ENCODE peak calls at places on chromosome 19, in eight cellular contexts. S, Y, C, M, V, W, N and X are unnamed samples.

GRCh38 chr19:19463348-19464117 is 51.8 kb downstream of the TSSK6 start:
- DNase-seq in N (peak; percentile 81), M (no peak), W (no peak), V (no peak), Y (no peak), C (no peak), S (peak; percentile 54), X (peak; percentile 34)

GRCh38 chr19:46546194-46546896 is 50.7 kb upstream of the PNMA8B start:
- DNase-seq in W (no peak), Y (peak; percentile 68), C (peak; percentile 86), M (no peak), N (no peak), S (peak; percentile 14), V (no peak), X (peak; percentile 64)

GRCh38 chr19:54481326-54481930 is 8.3 kb upstream of the CDC42EP5 start:
- DNase-seq in N (peak; percentile 37), S (no peak), W (peak; percentile 74), Y (no peak), V (no peak), C (peak; percentile 90), M (no peak), X (peak; percentile 64)

GRCh38 chr19:14555918-14556661 is 15.8 kb downstream of the NDUFB7 start:
- DNase-seq in Y (no peak), S (peak; percentile 65), N (no peak), W (no peak), M (no peak), C (no peak), V (no peak), X (no peak)

GRCh38 chr19:46133101-46133627 is 8.7 kb upstream of the IGFL3 start:
- DNase-seq in W (peak; percentile 38), Y (peak; percentile 51), V (peak; percentile 96), N (peak; percentile 37), S (peak; percentile 83), M (no peak), C (peak; percentile 89), X (peak; percentile 81)

GRCh38 chr19:18208098-18208951 is 4.5 kb upstream of the RAB3A start:
- DNase-seq in Y (no peak), W (no peak), M (no peak), N (peak; percentile 70), S (peak; percentile 74), V (peak; percentile 61), C (peak; percentile 87), X (no peak)

GRCh38 chr19:36043952-36044351 is 10.1 kb downstream of the THAP8 start:
- DNase-seq in W (no peak), V (no peak), C (no peak), M (no peak), S (no peak), N (no peak), Y (no peak), X (no peak)

GRCh38 chr19:35291259-35291658 is 702 bp upstream of the MAG start:
- DNase-seq in N (no peak), V (no peak), W (no peak), M (no peak), C (no peak), S (no peak), Y (no peak), X (no peak)

GRCh38 chr19:53076984-53077383 is 26.2 kb downstream of the ZNF160 start:
- DNase-seq in S (no peak), W (peak; percentile 66), V (no peak), C (peak; percentile 95), M (no peak), Y (no peak), N (peak; percentile 33), X (peak; percentile 94)

GRCh38 chr19:45322744-45323281 is at the start of gene CKM:
- DNase-seq in V (no peak), C (no peak), Y (no peak), W (no peak), S (no peak), N (no peak), M (no peak), X (no peak)

GRCh38 chr19:45476349-45476717 is 8.5 kb downstream of the FOSB start:
- DNase-seq in Y (no peak), N (no peak), S (peak; percentile 43), V (no peak), C (no peak), M (no peak), W (no peak), X (no peak)

GRCh38 chr19:46731007-46731501 is 14.1 kb upstream of the PRKD2 start:
- DNase-seq in S (peak; percentile 92), V (peak; percentile 66), C (no peak), M (no peak), N (peak; percentile 90), W (no peak), Y (no peak), X (peak; percentile 77)

GRCh38 chr19:47729468-47729798 is 15.9 kb upstream of the NOP53 start:
- DNase-seq in M (no peak), Y (peak; percentile 91), N (peak; percentile 82), S (peak; percentile 88), C (peak; percentile 85), V (no peak), W (no peak), X (peak; percentile 90)

GRCh38 chr19:986083-986482 is 1.9 kb downstream of the WDR18 start:
- DNase-seq in Y (no peak), N (no peak), S (no peak), V (no peak), W (no peak), C (no peak), M (no peak), X (no peak)

GRCh38 chr19:50493171-50493570 is 16.5 kb upstream of the GARIN5A start:
- DNase-seq in W (no peak), M (no peak), S (no peak), V (no peak), Y (no peak), C (no peak), N (no peak), X (no peak)

GRCh38 chr19:51607920-51608562 is 22.2 kb downstream of the SIGLEC5 start:
- DNase-seq in N (peak; percentile 81), S (peak; percentile 62), C (peak; percentile 97), W (peak; percentile 93), M (peak; percentile 16), Y (peak; percentile 32), V (no peak), X (peak; percentile 90)

GRCh38 chr19:10421981-10422461 is 1.7 kb downstream of the PDE4A start:
- DNase-seq in S (no peak), W (no peak), N (no peak), C (no peak), M (no peak), Y (no peak), V (no peak), X (no peak)

GRCh38 chr19:39941615-39942507 is 7.4 kb upstream of the FCGBP start:
- DNase-seq in C (no peak), W (no peak), Y (no peak), M (peak; percentile 14), V (no peak), N (no peak), S (no peak), X (no peak)

GRCh38 chr19:39074205-39074692 is 9.9 kb upstream of the ACP7 start:
- DNase-seq in W (no peak), C (no peak), N (no peak), M (no peak), Y (no peak), V (no peak), S (no peak), X (no peak)

GRCh38 chr19:40191836-40192646 is 815 bp downstream of the MAP3K10 start:
- DNase-seq in W (peak; percentile 37), N (peak; percentile 29), C (peak; percentile 91), Y (peak; percentile 14), S (no peak), V (no peak), M (no peak), X (peak; percentile 59)

GRCh38 chr19:35784401-35785086 is 9.2 kb downstream of the ARHGAP33 start:
- DNase-seq in S (no peak), V (no peak), N (no peak), W (no peak), M (no peak), C (peak; percentile 97), Y (no peak), X (peak; percentile 77)

GRCh38 chr19:33393286-33394005 is 19.9 kb downstream of the CEBPG start:
- DNase-seq in C (peak; percentile 66), Y (no peak), V (no peak), S (no peak), W (no peak), N (no peak), M (no peak), X (no peak)

GRCh38 chr19:10288662-10289166 is 1.0 kb upstream of the ICAM5 start:
- DNase-seq in V (no peak), N (peak; percentile 67), Y (no peak), C (peak; percentile 89), M (no peak), S (peak; percentile 63), W (peak; percentile 56), X (peak; percentile 74)

GRCh38 chr19:10404888-10405808 is 1.8 kb upstream of the CDC37 start:
- DNase-seq in V (no peak), S (no peak), C (no peak), Y (no peak), W (no peak), M (no peak), N (no peak), X (no peak)

GRCh38 chr19:39544201-39544903 is 4.4 kb upstream of the EID2 start:
- DNase-seq in N (no peak), S (peak; percentile 14), C (no peak), Y (no peak), V (no peak), M (no peak), W (no peak), X (no peak)

GRCh38 chr19:46728693-46729339 is 11.9 kb upstream of the PRKD2 start:
- DNase-seq in W (peak; percentile 65), M (peak; percentile 60), Y (no peak), S (peak; percentile 23), V (no peak), C (peak; percentile 93), N (peak; percentile 86), X (peak; percentile 83)

GRCh38 chr19:409006-409514 is at the start of gene C2CD4C:
- DNase-seq in Y (no peak), M (no peak), N (peak; percentile 31), C (peak; percentile 76), W (no peak), V (no peak), S (no peak), X (no peak)

GRCh38 chr19:51226068-51226467 is 1.2 kb downstream of the CD33 start:
- DNase-seq in Y (no peak), S (no peak), N (no peak), V (no peak), M (no peak), W (no peak), C (no peak), X (no peak)

GRCh38 chr19:11693505-11694499 is 44.9 kb downstream of the ZNF823 start:
- DNase-seq in Y (no peak), S (peak; percentile 84), N (peak; percentile 52), W (no peak), M (no peak), C (peak; percentile 84), V (peak; percentile 63), X (peak; percentile 65)

GRCh38 chr19:46081928-46082727 is 41.3 kb upstream of the IGFL4 start:
- DNase-seq in Y (peak; percentile 33), S (peak; percentile 72), M (no peak), N (peak; percentile 70), C (peak; percentile 58), W (peak; percentile 16), V (no peak), X (peak; percentile 25)

GRCh38 chr19:55593096-55593772 is 6.1 kb downstream of the FIZ1 start:
- DNase-seq in Y (no peak), N (no peak), C (peak; percentile 72), W (no peak), M (no peak), S (no peak), V (no peak), X (peak; percentile 32)

GRCh38 chr19:4062576-4063368 is 3.9 kb downstream of the ZBTB7A start:
- DNase-seq in Y (no peak), M (no peak), N (no peak), C (no peak), S (no peak), W (no peak), V (no peak), X (peak; percentile 84)